ENCODE peak calls at places on chromosomes 1 and 21, in ten cellular contexts. O is mesothelial cell of epicardium, U is natural killer cell, R is AG09319, C is RWPE1, G is fibroblast of lung, K is HFFc6, B is GM06990, E is adrenal gland, I is right lobe of liver. Y is an unnamed sample.

GRCh38 chr1:182520746-182521145 is 68.3 kb downstream of the RNASEL start:
- DNase-seq in I (no peak), U (no peak), E (no peak), B (no peak), K (no peak), O (no peak), R (no peak), G (no peak), C (no peak), Y (no peak)

GRCh38 chr21:42975886-42976608 is 1.7 kb downstream of the PKNOX1 start:
- DNase-seq in K (no peak), E (no peak), B (no peak), G (no peak), R (no peak), C (no peak), U (no peak), I (no peak), O (no peak), Y (no peak)

GRCh38 chr1:111769517-111770146 is 13.9 kb downstream of the DDX20 start:
- DNase-seq in O (no peak), K (peak; percentile 73), G (peak; percentile 54), B (no peak), U (no peak), E (peak; percentile 32), R (peak; percentile 43), I (no peak), C (peak; percentile 60), Y (no peak)

GRCh38 chr1:157723157-157723556 is 22.6 kb upstream of the FCRL3 start:
- DNase-seq in U (no peak), I (no peak), R (no peak), K (no peak), O (no peak), G (no peak), C (no peak), E (no peak), B (no peak), Y (no peak)

GRCh38 chr1:59736744-59737143 is 78.0 kb upstream of the HOOK1 start:
- DNase-seq in E (no peak), K (no peak), G (no peak), O (no peak), U (no peak), C (no peak), I (no peak), R (no peak), B (no peak), Y (no peak)

GRCh38 chr1:83725735-83726360 is 273.1 kb downstream of the TTLL7 start:
- DNase-seq in K (no peak), R (no peak), G (no peak), B (no peak), U (no peak), O (no peak), E (no peak), I (no peak), C (no peak), Y (no peak)

GRCh38 chr1:209651148-209651547 is 1.1 kb downstream of the LAMB3 start:
- DNase-seq in U (no peak), G (peak; percentile 75), B (no peak), R (no peak), C (peak; percentile 89), E (peak; percentile 91), K (peak; percentile 82), I (no peak), O (no peak), Y (no peak)

GRCh38 chr1:10824821-10825540 is 28.5 kb upstream of the CASZ1 start:
- DNase-seq in R (no peak), U (no peak), I (no peak), O (no peak), C (peak; percentile 94), K (peak; percentile 51), E (no peak), G (peak; percentile 85), B (no peak), Y (no peak)

GRCh38 chr1:117095237-117095636 is 26.3 kb downstream of the TRIM45 start:
- DNase-seq in R (peak; percentile 24), E (no peak), I (no peak), G (peak; percentile 93), B (no peak), U (no peak), O (no peak), K (peak; percentile 73), C (no peak), Y (no peak)

GRCh38 chr1:103069201-103069600 is 39.1 kb downstream of the COL11A1 start:
- DNase-seq in B (no peak), E (no peak), I (no peak), G (no peak), C (no peak), U (no peak), O (no peak), K (no peak), R (no peak), Y (no peak)

GRCh38 chr21:18940791-18941190 is 537.2 kb upstream of the TMPRSS15 start:
- DNase-seq in C (no peak), O (no peak), R (no peak), B (no peak), K (no peak), E (no peak), I (no peak), U (no peak), G (no peak), Y (no peak)

GRCh38 chr1:90371106-90371813 is 345.8 kb downstream of the BARHL2 start:
- DNase-seq in C (no peak), B (no peak), U (no peak), R (no peak), E (no peak), I (no peak), K (no peak), G (peak; percentile 87), O (no peak), Y (no peak)

GRCh38 chr1:245255783-245256182 is 101.0 kb downstream of the KIF26B start:
- DNase-seq in I (no peak), R (no peak), K (no peak), U (no peak), B (no peak), C (no peak), G (no peak), E (no peak), O (no peak), Y (no peak)

GRCh38 chr1:202090994-202091393 is 31.7 kb upstream of the GPR37L1 start:
- DNase-seq in O (no peak), U (no peak), C (no peak), I (no peak), E (no peak), K (no peak), R (no peak), B (no peak), G (no peak), Y (no peak)
- TF ChIP-seq CTCF in O (no peak), U (no peak), C (no peak), I (peak; percentile 33), E (no peak), K (no peak), R (no peak), B (no peak), G (no peak), Y (no peak)

GRCh38 chr1:1796466-1796865 is 18.2 kb upstream of the NADK start:
- DNase-seq in U (no peak), E (no peak), O (no peak), R (no peak), I (no peak), G (no peak), K (no peak), B (no peak), C (no peak), Y (no peak)
- TF ChIP-seq CTCF in U (no peak), E (no peak), O (no peak), R (peak; percentile 18), I (peak; percentile 39), G (no peak), K (peak; percentile 32), B (peak; percentile 18), C (peak; percentile 16), Y (no peak)

GRCh38 chr1:240295811-240296210 is 204.1 kb downstream of the FMN2 start:
- DNase-seq in K (no peak), B (no peak), C (no peak), U (no peak), I (no peak), G (peak; percentile 45), E (no peak), O (no peak), R (no peak), Y (no peak)

GRCh38 chr1:240293706-240294105 is 202.0 kb downstream of the FMN2 start:
- DNase-seq in E (no peak), G (peak; percentile 15), C (no peak), I (no peak), K (no peak), R (no peak), U (no peak), B (no peak), O (no peak), Y (no peak)

GRCh38 chr1:240294566-240294965 is 202.9 kb downstream of the FMN2 start:
- DNase-seq in O (no peak), R (no peak), I (no peak), E (no peak), C (no peak), G (peak; percentile 47), K (no peak), B (no peak), U (no peak), Y (no peak)
- TF ChIP-seq CTCF in O (no peak), R (no peak), I (no peak), E (no peak), C (no peak), G (peak; percentile 28), K (no peak), B (no peak), U (no peak), Y (no peak)

DNA sequence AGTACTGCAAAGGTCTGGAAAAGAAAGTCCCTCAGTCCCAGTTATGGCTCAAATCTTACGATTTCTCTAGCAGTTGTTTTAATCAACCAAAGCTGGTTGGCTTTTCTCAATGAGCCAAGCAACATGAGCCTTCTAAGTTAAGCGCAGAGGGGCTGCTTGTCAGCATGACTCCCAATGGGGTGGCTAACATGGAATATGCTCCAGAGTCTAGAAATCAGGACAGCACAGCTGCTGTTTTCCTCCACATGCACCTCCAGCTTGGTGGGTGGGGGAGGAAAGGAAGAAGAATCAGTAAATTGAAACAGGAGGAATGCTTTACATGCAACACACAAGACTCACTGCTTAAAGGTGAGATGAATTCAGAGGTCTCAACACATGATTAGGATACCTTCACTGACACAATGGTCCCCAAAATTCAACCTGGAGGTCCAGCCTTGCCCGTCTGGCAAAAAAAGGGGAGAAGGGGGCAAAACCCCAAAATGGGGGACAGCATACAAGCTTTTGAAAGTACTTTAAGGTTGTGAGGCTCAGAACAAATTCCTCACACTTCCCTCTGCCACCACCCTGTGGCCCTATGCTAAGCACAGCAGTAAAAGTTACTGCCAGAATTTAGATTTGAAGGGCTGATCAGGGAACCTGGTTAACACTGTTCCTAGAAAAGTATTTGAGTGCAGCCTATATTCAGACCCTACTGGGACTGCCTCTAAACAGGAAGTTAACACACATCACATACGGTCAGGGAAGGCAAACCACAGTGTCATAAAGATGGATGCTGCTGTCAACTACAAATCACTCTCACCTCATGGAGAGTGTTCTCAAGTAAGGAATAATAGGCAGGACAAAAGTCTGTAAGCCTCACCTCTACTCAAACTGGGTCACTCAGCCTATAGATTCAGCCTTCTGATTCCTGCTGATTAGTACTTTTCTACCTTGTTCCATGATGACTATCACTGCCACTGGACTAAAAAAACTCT is 2.6 kb downstream of the GATAD2B start:
- DNase-seq in U (no peak), K (peak; percentile 36), R (no peak), G (peak; percentile 18), O (no peak), I (no peak), B (no peak), E (no peak), C (peak; percentile 5), Y (no peak)
- TF ChIP-seq CTCF in U (no peak), K (peak; percentile 46), R (peak; percentile 36), G (peak; percentile 43), O (no peak), I (peak; percentile 19), B (peak; percentile 46), E (no peak), C (no peak), Y (no peak)

Y was measured in activated B cell treated with CpG ODN at 0.5 μM for 24 hours.